ENCODE peak calls at places on chromosomes 1 and 21, in five cellular contexts. S is skeletal muscle cell; X is NCI-H1694; C is NAMALWA; V is effector memory CD4-positive, alpha-beta T cell. T is an unnamed sample.

GRCh38 chr21:41706678-41707077 is 60.2 kb downstream of the RIPK4 start:
- DNase-seq in V (no peak), S (no peak), C (no peak), X (no peak), T (no peak)

GRCh38 chr1:1307261-1307907 is 346 bp downstream of the ACAP3 start:
- DNase-seq in C (no peak), X (no peak), S (no peak), V (no peak), T (no peak)

GRCh38 chr1:67760030-67760821 is 73.0 kb downstream of the GNG12 start:
- DNase-seq in V (peak), C (peak), X (peak), S (no peak), T (no peak)

GRCh38 chr21:43585924-43586411 is 73.3 kb downstream of the HSF2BP start:
- DNase-seq in V (no peak), X (no peak), S (peak), C (no peak), T (peak)

GRCh38 chr1:184664042-184664659 is 90.5 kb downstream of the EDEM3 start:
- DNase-seq in C (no peak), X (peak), S (no peak), V (no peak), T (peak)

GRCh38 chr21:36241717-36242116 is 78.3 kb upstream of the MORC3 start:
- DNase-seq in X (no peak), V (no peak), S (no peak), C (no peak), T (no peak)

GRCh38 chr1:31434101-31434871 is 21.3 kb downstream of the SERINC2 start:
- DNase-seq in V (no peak), C (no peak), S (no peak), X (peak), T (no peak)

GRCh38 chr1:152036316-152037216 is at the start of gene S100A11:
- DNase-seq in S (no peak), X (no peak), V (peak), C (peak), T (peak)

GRCh38 chr1:35350872-35351271 is 82.4 kb downstream of the ZMYM4 start:
- DNase-seq in X (no peak), V (no peak), S (no peak), C (no peak), T (no peak)

GRCh38 chr1:44881011-44881632 is 38.1 kb upstream of the PTCH2 start:
- DNase-seq in S (peak), X (no peak), V (no peak), C (no peak), T (peak)

GRCh38 chr1:243713470-243714186 is 136.4 kb downstream of the AKT3 start:
- DNase-seq in V (no peak), S (peak), C (no peak), X (peak), T (no peak)

GRCh38 chr1:29575826-29576225 is 339.5 kb downstream of the PTPRU start:
- DNase-seq in C (no peak), X (no peak), S (no peak), V (no peak), T (no peak)

GRCh38 chr1:167862432-167863076 is 51.4 kb downstream of the ADCY10 start:
- DNase-seq in V (no peak), S (no peak), X (no peak), C (no peak), T (peak)

GRCh38 chr1:162687870-162688269 is 55.6 kb downstream of the DDR2 start:
- DNase-seq in V (no peak), S (no peak), X (no peak), C (no peak), T (no peak)

GRCh38 chr1:25246600-25247023 is 642 bp downstream of the RSRP1 start:
- DNase-seq in X (no peak), S (no peak), C (peak), V (no peak), T (no peak)

GRCh38 chr1:147504801-147505303 is 36.4 kb upstream of the BCL9 start:
- DNase-seq in V (no peak), C (no peak), S (no peak), X (no peak), T (peak)

T was measured in AG04450.